ENCODE peak calls at places on chromosomes 2 and 18, in four cellular contexts. One of them, this sample, is unnamed.

GRCh38 chr2:203594541-203594940 is 59.4 kb upstream of the RAPH1 start:
- DNase-seq in PC-9: no peak
- DNase-seq in left ventricle myocardium inferior: no peak
- DNase-seq in astrocyte of the spinal cord: peak; percentile 31
- DNase-seq in this sample: no peak

GRCh38 chr2:156356006-156356764 is 23.7 kb upstream of the NR4A2 start:
- DNase-seq in astrocyte of the spinal cord: peak; percentile 37
- DNase-seq in PC-9: no peak
- DNase-seq in left ventricle myocardium inferior: no peak
- DNase-seq in this sample: no peak

GRCh38 chr2:9519250-9519649 is 36.4 kb downstream of the ADAM17 start:
- DNase-seq in PC-9: no peak
- DNase-seq in left ventricle myocardium inferior: no peak
- DNase-seq in astrocyte of the spinal cord: peak; percentile 12
- DNase-seq in this sample: no peak

GRCh38 chr2:6011871-6012380 is 319.7 kb downstream of the SOX11 start:
- DNase-seq in astrocyte of the spinal cord: no peak
- DNase-seq in left ventricle myocardium inferior: no peak
- DNase-seq in PC-9: no peak
- DNase-seq in this sample: no peak

GRCh38 chr2:43307046-43307445 is 80.6 kb upstream of the ZFP36L2 start:
- DNase-seq in PC-9: no peak
- DNase-seq in astrocyte of the spinal cord: no peak
- DNase-seq in left ventricle myocardium inferior: no peak
- DNase-seq in this sample: no peak

GRCh38 chr2:135473567-135473966 is 57.5 kb downstream of the ZRANB3 start:
- DNase-seq in PC-9: no peak
- DNase-seq in astrocyte of the spinal cord: peak; percentile 36
- DNase-seq in left ventricle myocardium inferior: no peak
- DNase-seq in this sample: peak; percentile 25

GRCh38 chr2:135504811-135505210 is 26.2 kb downstream of the ZRANB3 start:
- DNase-seq in PC-9: no peak
- DNase-seq in astrocyte of the spinal cord: no peak
- DNase-seq in left ventricle myocardium inferior: no peak
- DNase-seq in this sample: no peak

GRCh38 chr2:161424992-161425391 is 8.9 kb downstream of the TBR1 start:
- DNase-seq in astrocyte of the spinal cord: peak; percentile 11
- DNase-seq in PC-9: no peak
- DNase-seq in left ventricle myocardium inferior: no peak
- DNase-seq in this sample: no peak

GRCh38 chr2:98394595-98395153 is 48.4 kb downstream of the CNGA3 start:
- DNase-seq in left ventricle myocardium inferior: no peak
- DNase-seq in astrocyte of the spinal cord: no peak
- DNase-seq in PC-9: no peak
- DNase-seq in this sample: no peak

GRCh38 chr2:223465793-223466192 is 136.4 kb downstream of the SCG2 start:
- DNase-seq in PC-9: peak; percentile 80
- DNase-seq in astrocyte of the spinal cord: peak; percentile 97
- DNase-seq in left ventricle myocardium inferior: peak; percentile 76
- DNase-seq in this sample: no peak

GRCh38 chr2:27369471-27370025 is 590 bp downstream of the EIF2B4 start:
- DNase-seq in PC-9: peak; percentile 63
- DNase-seq in astrocyte of the spinal cord: peak; percentile 63
- DNase-seq in left ventricle myocardium inferior: peak; percentile 64
- DNase-seq in this sample: no peak

GRCh38 chr2:237459226-237459625 is 27.8 kb upstream of the MLPH start:
- DNase-seq in astrocyte of the spinal cord: no peak
- DNase-seq in left ventricle myocardium inferior: no peak
- DNase-seq in PC-9: no peak
- DNase-seq in this sample: no peak

GRCh38 chr2:144201868-144202468 is 318.0 kb downstream of the ZEB2 start:
- DNase-seq in astrocyte of the spinal cord: peak; percentile 36
- DNase-seq in left ventricle myocardium inferior: no peak
- DNase-seq in PC-9: no peak
- DNase-seq in this sample: no peak

GRCh38 chr2:48313036-48313877 is 216.7 kb upstream of the STON1 start:
- DNase-seq in left ventricle myocardium inferior: no peak
- DNase-seq in astrocyte of the spinal cord: no peak
- DNase-seq in PC-9: no peak
- DNase-seq in this sample: no peak

GRCh38 chr2:46802665-46803550 is 112.7 kb downstream of the MCFD2 start:
- DNase-seq in astrocyte of the spinal cord: no peak
- DNase-seq in PC-9: no peak
- DNase-seq in left ventricle myocardium inferior: no peak
- DNase-seq in this sample: no peak

GRCh38 chr2:58044145-58044544 is 2.5 kb upstream of the VRK2 start:
- DNase-seq in astrocyte of the spinal cord: no peak
- DNase-seq in PC-9: no peak
- DNase-seq in left ventricle myocardium inferior: no peak
- DNase-seq in this sample: no peak

GRCh38 chr2:218959141-218959731 is at the start of gene CDK5R2:
- DNase-seq in astrocyte of the spinal cord: peak; percentile 70
- DNase-seq in left ventricle myocardium inferior: peak; percentile 62
- DNase-seq in PC-9: peak; percentile 83
- DNase-seq in this sample: peak; percentile 92

GRCh38 chr2:200966770-200967169 is 3.3 kb upstream of the ORC2 start:
- DNase-seq in left ventricle myocardium inferior: no peak
- DNase-seq in astrocyte of the spinal cord: peak; percentile 80
- DNase-seq in PC-9: peak; percentile 23
- DNase-seq in this sample: no peak

GRCh38 chr18:79819064-79819725 is 21.5 kb downstream of the KCNG2 start:
- DNase-seq in astrocyte of the spinal cord: no peak
- DNase-seq in PC-9: no peak
- DNase-seq in left ventricle myocardium inferior: no peak
- DNase-seq in this sample: no peak
- H3K4me3 ChIP-seq in astrocyte of the spinal cord: no peak overlapping the region
- H3K4me3 ChIP-seq in PC-9: no peak overlapping the region
- H3K4me3 ChIP-seq in left ventricle myocardium inferior: no peak overlapping the region
- H3K4me3 ChIP-seq in this sample: no peak overlapping the region

GRCh38 chr2:36394804-36395203 is 39.2 kb downstream of the CRIM1 start:
- DNase-seq in PC-9: no peak
- DNase-seq in left ventricle myocardium inferior: no peak
- DNase-seq in astrocyte of the spinal cord: no peak
- DNase-seq in this sample: no peak

GRCh38 chr2:36395866-36396265 is 40.3 kb downstream of the CRIM1 start:
- DNase-seq in left ventricle myocardium inferior: no peak
- DNase-seq in PC-9: no peak
- DNase-seq in astrocyte of the spinal cord: no peak
- DNase-seq in this sample: no peak

GRCh38 chr2:36397040-36397616 is 41.5 kb downstream of the CRIM1 start:
- DNase-seq in PC-9: no peak
- DNase-seq in left ventricle myocardium inferior: no peak
- DNase-seq in astrocyte of the spinal cord: no peak
- DNase-seq in this sample: no peak

GRCh38 chr2:36392854-36393253 is 37.3 kb downstream of the CRIM1 start:
- DNase-seq in left ventricle myocardium inferior: no peak
- DNase-seq in PC-9: no peak
- DNase-seq in astrocyte of the spinal cord: no peak
- DNase-seq in this sample: no peak

GRCh38 chr2:36393738-36394256 is 38.2 kb downstream of the CRIM1 start:
- DNase-seq in PC-9: no peak
- DNase-seq in astrocyte of the spinal cord: no peak
- DNase-seq in left ventricle myocardium inferior: no peak
- DNase-seq in this sample: no peak
- H3K4me3 ChIP-seq in PC-9: no peak overlapping the region
- H3K4me3 ChIP-seq in astrocyte of the spinal cord: no peak overlapping the region
- H3K4me3 ChIP-seq in left ventricle myocardium inferior: no peak overlapping the region
- H3K4me3 ChIP-seq in this sample: no peak overlapping the region

GRCh38 chr2:240240781-240241180 is 100.3 kb upstream of the OTOS start:
- DNase-seq in astrocyte of the spinal cord: no peak
- DNase-seq in PC-9: no peak
- DNase-seq in left ventricle myocardium inferior: no peak
- DNase-seq in this sample: no peak
- H3K4me3 ChIP-seq in astrocyte of the spinal cord: no peak overlapping the region
- H3K4me3 ChIP-seq in PC-9: no peak overlapping the region
- H3K4me3 ChIP-seq in left ventricle myocardium inferior: no peak overlapping the region
- H3K4me3 ChIP-seq in this sample: no peak overlapping the region

GRCh38 chr18:58827425-58827824 is 37.3 kb upstream of the ZNF532 start:
- DNase-seq in PC-9: no peak
- DNase-seq in astrocyte of the spinal cord: no peak
- DNase-seq in left ventricle myocardium inferior: no peak
- DNase-seq in this sample: no peak
- H3K4me3 ChIP-seq in PC-9: no peak overlapping the region
- H3K4me3 ChIP-seq in astrocyte of the spinal cord: no peak overlapping the region
- H3K4me3 ChIP-seq in left ventricle myocardium inferior: no peak overlapping the region
- H3K4me3 ChIP-seq in this sample: no peak overlapping the region

This sample was measured in Jurkat, Clone E6-1.